ENCODE peak calls at places on chromosomes 5 and 9, in six cellular contexts. Z, O, D, L, J and X are unnamed samples.

GRCh38 chr9:129140397-129141065 is 29.3 kb downstream of the PTPA start:
- DNase-seq in O (peak), L (no peak), D (no peak), J (no peak), Z (peak), X (no peak)

GRCh38 chr5:96662725-96663513 is 743 bp downstream of the CAST start:
- DNase-seq in O (peak), D (peak), L (peak), Z (peak), J (peak), X (peak)

GRCh38 chr9:68822596-68823165 is 117.6 kb downstream of the PIP5K1B start:
- DNase-seq in D (no peak), O (peak), Z (no peak), J (no peak), L (no peak), X (no peak)

GRCh38 chr5:178483620-178484019 is 106.6 kb downstream of the COL23A1 start:
- DNase-seq in J (no peak), D (peak), L (no peak), Z (no peak), O (no peak), X (no peak)

GRCh38 chr5:125976421-125977060 is 446.7 kb upstream of the GRAMD2B start:
- DNase-seq in Z (no peak), L (no peak), D (no peak), O (no peak), J (no peak), X (no peak)

GRCh38 chr9:6052520-6052919 is 37.1 kb upstream of the RANBP6 start:
- DNase-seq in L (no peak), Z (no peak), D (no peak), J (no peak), O (no peak), X (no peak)

GRCh38 chr5:42951847-42952411 is 88.2 kb downstream of the ANXA2R start:
- DNase-seq in J (no peak), D (no peak), L (no peak), Z (no peak), O (peak), X (peak)

GRCh38 chr5:135568241-135568640 is 10.6 kb downstream of the CXCL14 start:
- DNase-seq in D (no peak), O (no peak), L (no peak), Z (no peak), J (no peak), X (no peak)

GRCh38 chr5:179623906-179624741 is 653 bp upstream of the HNRNPH1 start:
- DNase-seq in L (no peak), J (peak), O (peak), D (no peak), Z (no peak), X (peak)

GRCh38 chr9:134807726-134808125 is 72.9 kb upstream of the FCN2 start:
- DNase-seq in Z (no peak), O (peak), D (no peak), L (no peak), J (no peak), X (no peak)

GRCh38 chr9:72856985-72857631 is 95.7 kb downstream of the ALDH1A1 start:
- DNase-seq in J (peak), O (peak), D (no peak), L (no peak), Z (no peak), X (peak)

GRCh38 chr9:137314561-137315560 is 12.8 kb upstream of the NRARP start:
- DNase-seq in Z (peak), L (no peak), J (no peak), O (no peak), D (no peak), X (no peak)

GRCh38 chr5:172453206-172453985 is 929 bp downstream of the SH3PXD2B start:
- DNase-seq in Z (peak), D (no peak), O (peak), J (no peak), L (no peak), X (peak)

GRCh38 chr9:4662989-4663792 is 1.1 kb downstream of the PLPP6 start:
- DNase-seq in J (no peak), L (no peak), D (no peak), O (no peak), Z (no peak), X (no peak)

GRCh38 chr5:116378007-116378831 is 196.4 kb downstream of the SEMA6A start:
- DNase-seq in Z (no peak), L (no peak), J (no peak), O (no peak), D (no peak), X (no peak)

GRCh38 chr9:78064075-78064474 is 32.5 kb upstream of the GNAQ start:
- DNase-seq in L (no peak), O (no peak), D (no peak), J (no peak), Z (no peak), X (peak)

GRCh38 chr9:121984726-121985402 is 108.2 kb downstream of the TTLL11 start:
- DNase-seq in Z (no peak), J (no peak), O (peak), L (no peak), D (no peak), X (no peak)

GRCh38 chr9:133489253-133490190 is 10.6 kb upstream of the SLC2A6 start:
- DNase-seq in D (no peak), Z (no peak), O (no peak), L (no peak), J (no peak), X (peak)

GRCh38 chr5:103373576-103374472 is 115.3 kb downstream of the MACIR start:
- DNase-seq in J (no peak), O (no peak), D (no peak), Z (no peak), L (no peak), X (no peak)

GRCh38 chr5:144203750-144204596 is 33.3 kb downstream of the KCTD16 start:
- DNase-seq in J (peak), D (no peak), Z (no peak), L (peak), O (peak), X (peak)

GRCh38 chr5:159050408-159051091 is 49.2 kb downstream of the EBF1 start:
- DNase-seq in J (no peak), Z (no peak), O (peak), L (no peak), D (no peak), X (peak)

GRCh38 chr9:90894956-90895687 is 93.5 kb downstream of the SYK start:
- DNase-seq in O (no peak), J (no peak), D (no peak), L (no peak), Z (no peak), X (no peak)

GRCh38 chr5:141969783-141970741 is 1.2 kb downstream of the RNF14 start:
- DNase-seq in J (no peak), L (no peak), D (no peak), O (peak), Z (no peak), X (no peak)

GRCh38 chr9:120038342-120038741 is 541.6 kb downstream of the CDK5RAP2 start:
- DNase-seq in Z (no peak), J (no peak), O (no peak), L (no peak), D (no peak), X (no peak)

GRCh38 chr9:124110307-124110915 is 98.8 kb downstream of the LHX2 start:
- DNase-seq in D (peak), O (peak), L (peak), J (no peak), Z (no peak), X (peak)

GRCh38 chr5:16593013-16593412 is 23.8 kb downstream of the RETREG1 start:
- DNase-seq in L (no peak), J (peak), D (no peak), O (peak), Z (no peak), X (no peak)

GRCh38 chr5:112604741-112605390 is 132.8 kb upstream of the APC start:
- DNase-seq in D (no peak), Z (no peak), J (no peak), L (no peak), O (no peak), X (no peak)

GRCh38 chr5:485943-486491 is 38.2 kb downstream of the SLC9A3 start:
- DNase-seq in Z (no peak), O (no peak), D (no peak), J (no peak), L (no peak), X (no peak)

GRCh38 chr5:79762929-79763328 is 73.3 kb downstream of the CMYA5 start:
- DNase-seq in Z (no peak), L (no peak), J (no peak), O (no peak), D (no peak), X (no peak)

GRCh38 chr5:118965913-118966312 is 22.4 kb downstream of the DTWD2 start:
- DNase-seq in Z (no peak), O (no peak), D (no peak), L (no peak), J (no peak), X (no peak)

GRCh38 chr5:159101689-159102088 is 2.0 kb upstream of the EBF1 start:
- DNase-seq in D (no peak), Z (no peak), L (peak), O (no peak), J (no peak), X (no peak)

GRCh38 chr9:131050831-131051230 is 41.9 kb downstream of the LAMC3 start:
- DNase-seq in D (no peak), O (no peak), L (no peak), Z (no peak), J (no peak), X (no peak)

GRCh38 chr9:36091028-36091953 is 45.2 kb upstream of the GLIPR2 start:
- DNase-seq in Z (no peak), J (no peak), D (no peak), L (no peak), O (peak), X (peak)

GRCh38 chr9:71762900-71763653 is 5.2 kb downstream of the CEMIP2 start:
- DNase-seq in L (no peak), J (no peak), O (peak), D (no peak), Z (no peak), X (no peak)

GRCh38 chr5:44385236-44385940 is 3.8 kb downstream of the FGF10 start:
- DNase-seq in Z (no peak), L (no peak), J (no peak), O (no peak), D (no peak), X (no peak)

DNA sequence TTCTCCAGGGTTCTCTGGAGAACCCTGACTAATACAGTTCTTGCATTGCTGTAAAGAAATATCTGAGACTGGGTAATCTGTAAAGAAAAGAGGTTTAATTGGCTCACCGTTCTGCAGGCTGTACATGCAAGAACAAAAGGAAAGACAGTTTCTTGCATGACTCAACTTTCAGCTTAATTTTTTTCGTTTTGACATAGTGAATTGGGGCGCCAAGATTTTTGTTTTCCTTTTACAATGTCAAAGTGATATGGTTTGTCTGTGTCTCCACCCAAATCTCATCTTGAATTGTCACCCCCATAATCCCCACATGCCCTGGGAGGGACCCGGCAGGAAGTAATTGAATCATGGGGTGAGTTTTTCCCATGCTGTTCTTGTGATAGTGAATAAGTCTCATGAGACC is 11.8 kb upstream of the CRHBP start:
- DNase-seq in J (no peak), D (no peak), Z (no peak), O (peak), L (no peak), X (no peak)
- TF ChIP-seq CTCF in J (no peak), D (no peak), Z (no peak), O (no peak), L (no peak), X (no peak)

GRCh38 chr5:76819851-76820280 is 1.0 kb downstream of the F2RL1 start:
- DNase-seq in L (no peak), O (no peak), J (no peak), Z (no peak), D (no peak), X (no peak)
- H3K4me3 ChIP-seq in L (peak), O (peak), J (peak), Z (peak), D (peak), X (peak)

GRCh38 chr5:52119768-52120167 is 667.9 kb upstream of the ITGA1 start:
- DNase-seq in O (no peak), J (no peak), L (no peak), Z (no peak), D (no peak), X (no peak)
- TF ChIP-seq CTCF in O (no peak), J (no peak), L (no peak), Z (no peak), D (no peak), X (no peak)

DNA sequence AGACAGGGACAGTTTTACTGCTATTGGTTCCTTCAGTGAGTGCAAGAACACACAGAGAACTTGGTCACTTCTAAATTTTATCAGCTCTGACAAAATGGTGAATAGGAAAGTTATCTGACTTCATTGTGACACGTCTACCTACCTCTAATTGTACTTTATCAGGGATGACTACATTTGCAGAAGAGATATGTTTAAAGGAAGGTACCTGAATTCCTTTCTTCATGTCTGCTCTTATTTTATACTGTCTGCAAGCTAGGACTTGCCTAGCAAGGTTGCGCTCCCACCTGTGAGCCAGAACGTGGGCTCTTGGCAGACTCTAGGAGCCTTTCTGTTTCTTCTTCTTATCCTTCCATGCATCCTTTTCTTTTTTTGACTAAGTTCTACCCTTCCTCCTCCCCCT is 1.6 kb downstream of the SLC27A6 start:
- DNase-seq in J (no peak), O (no peak), D (no peak), L (no peak), Z (no peak), X (no peak)
- H3K4me3 ChIP-seq in J (no peak), O (no peak), D (no peak), L (no peak), Z (no peak), X (no peak)

GRCh38 chr5:149406979-149407306 is 27.9 kb upstream of the IL17B start:
- DNase-seq in L (no peak), Z (no peak), D (no peak), O (no peak), J (no peak), X (no peak)

GRCh38 chr5:149405550-149406202 is 26.6 kb upstream of the IL17B start:
- DNase-seq in L (no peak), O (no peak), D (no peak), J (no peak), Z (peak), X (no peak)

GRCh38 chr5:149404746-149405549 is 25.9 kb upstream of the IL17B start:
- DNase-seq in J (no peak), Z (peak), O (peak), D (no peak), L (no peak), X (no peak)

GRCh38 chr5:149407331-149408251 is 28.5 kb upstream of the IL17B start:
- DNase-seq in J (no peak), O (no peak), L (no peak), D (no peak), Z (peak), X (no peak)

GRCh38 chr5:149406203-149406978 is 27.3 kb upstream of the IL17B start:
- DNase-seq in L (peak), J (peak), O (peak), D (no peak), Z (peak), X (peak)
- TF ChIP-seq CTCF in L (no peak), J (no peak), O (peak), D (no peak), Z (no peak), X (peak)

DNA sequence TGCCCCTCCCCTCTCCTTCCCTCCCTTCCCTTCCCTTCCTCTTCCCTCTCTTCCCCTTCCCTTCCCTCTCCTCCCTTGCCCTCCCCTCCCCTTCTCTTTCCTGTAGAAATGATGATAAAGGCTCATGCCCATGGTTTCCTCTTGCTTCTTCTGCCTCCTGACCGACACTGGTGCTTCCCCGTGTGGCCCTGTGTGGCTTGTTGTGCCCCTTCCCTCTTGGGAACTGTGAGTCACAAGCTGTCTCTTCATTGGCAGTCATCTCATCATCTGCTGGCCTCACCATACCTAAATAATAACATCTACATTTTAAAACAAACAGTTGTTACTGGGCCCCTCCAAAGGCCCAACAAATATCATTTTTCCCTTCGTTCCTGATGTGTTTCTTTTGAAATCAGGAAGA is 11.7 kb upstream of the CARNMT1 start:
- DNase-seq in J (no peak), O (no peak), Z (no peak), D (no peak), L (no peak), X (no peak)
- H3K4me3 ChIP-seq in J (no peak), O (no peak), Z (no peak), D (no peak), L (no peak), X (no peak)